ENCODE peak calls at places on chromosomes 12 and 14, in six cellular contexts. J, U, L, G, X and N are unnamed samples.

GRCh38 chr12:53060721-53061276 is 10.9 kb downstream of the TNS2 start:
- DNase-seq in J (peak), U (no peak), L (peak), G (no peak), X (no peak), N (no peak)

GRCh38 chr14:75832621-75833297 is 149.0 kb downstream of the TGFB3 start:
- DNase-seq in J (no peak), U (peak), L (peak), G (no peak), X (no peak), N (no peak)

GRCh38 chr12:82688035-82688501 is 1.4 kb downstream of the TMTC2 start:
- DNase-seq in J (no peak), U (no peak), L (no peak), G (no peak), X (no peak), N (no peak)

GRCh38 chr12:1918081-1918874 is at the start of gene CACNA2D4:
- DNase-seq in J (no peak), U (no peak), L (peak), G (no peak), X (no peak), N (no peak)

GRCh38 chr12:99911076-99911475 is 73.7 kb downstream of the ANKS1B start:
- DNase-seq in J (no peak), U (peak), L (no peak), G (no peak), X (peak), N (no peak)

GRCh38 chr14:85934123-85934885 is 404.4 kb downstream of the FLRT2 start:
- DNase-seq in J (no peak), U (no peak), L (peak), G (peak), X (peak), N (peak)

GRCh38 chr12:66409195-66409871 is 107.0 kb downstream of the HELB start:
- DNase-seq in J (no peak), U (peak), L (no peak), G (peak), X (no peak), N (no peak)

GRCh38 chr12:80325167-80325959 is 118.7 kb upstream of the PTPRQ start:
- DNase-seq in J (no peak), U (no peak), L (no peak), G (no peak), X (no peak), N (no peak)

GRCh38 chr12:96155781-96156180 is 38.4 kb upstream of the ELK3 start:
- DNase-seq in J (no peak), U (no peak), L (no peak), G (no peak), X (no peak), N (no peak)

GRCh38 chr14:74018029-74018703 is 922 bp downstream of the ENTPD5 start:
- DNase-seq in J (no peak), U (peak), L (no peak), G (no peak), X (no peak), N (no peak)

GRCh38 chr14:59313063-59314018 is 124.9 kb downstream of the DAAM1 start:
- DNase-seq in J (no peak), U (no peak), L (no peak), G (no peak), X (no peak), N (no peak)

GRCh38 chr14:59314953-59315599 is 126.6 kb downstream of the DAAM1 start:
- DNase-seq in J (no peak), U (no peak), L (no peak), G (no peak), X (no peak), N (no peak)

GRCh38 chr14:59317346-59317745 is 128.9 kb downstream of the DAAM1 start:
- DNase-seq in J (no peak), U (no peak), L (no peak), G (no peak), X (no peak), N (no peak)

GRCh38 chr14:59311723-59312122 is 123.3 kb downstream of the DAAM1 start:
- DNase-seq in J (no peak), U (no peak), L (no peak), G (no peak), X (no peak), N (no peak)

DNA sequence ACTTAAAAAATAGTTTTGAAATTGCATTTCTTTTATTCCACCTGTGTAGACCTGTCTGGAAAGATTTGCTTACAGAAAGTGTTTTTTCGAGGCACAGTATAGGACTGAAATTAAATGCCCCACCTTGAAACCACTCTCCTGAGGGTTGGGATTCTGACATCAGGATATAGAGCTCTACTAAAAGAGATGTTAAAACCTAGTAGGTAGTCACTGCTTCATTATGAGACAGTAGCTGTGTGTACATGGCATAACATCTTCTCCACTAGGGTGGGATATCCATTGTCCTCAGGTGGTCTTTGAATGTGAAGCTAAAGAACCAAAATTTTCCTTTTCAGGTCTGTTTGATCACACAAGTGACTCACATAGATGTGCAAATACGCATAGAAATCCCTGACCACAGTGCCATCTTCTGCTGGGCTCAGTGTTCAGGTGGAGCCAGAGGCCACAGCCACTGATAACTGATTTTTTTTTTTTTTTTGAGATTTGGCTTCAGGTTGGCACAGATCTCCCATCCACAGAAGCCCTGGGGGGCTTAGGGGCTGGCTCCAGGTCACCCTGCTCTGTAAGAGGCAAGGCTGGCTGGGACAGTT is 125.6 kb downstream of the DAAM1 start:
- DNase-seq in J (no peak), U (no peak), L (no peak), G (no peak), X (no peak), N (no peak)
- H3K27ac ChIP-seq in J (no peak), U (no peak), L (no peak), G (no peak), X (no peak), N (no peak)

GRCh38 chr14:21084988-21085853 is 13.2 kb downstream of the ZNF219 start:
- DNase-seq in J (no peak), U (peak), L (peak), G (no peak), X (no peak), N (no peak)
- H3K27ac ChIP-seq in J (no peak), U (peak), L (no peak), G (no peak), X (peak), N (no peak)

GRCh38 chr14:36449903-36450302 is 70.1 kb downstream of the NKX2-1 start:
- DNase-seq in J (no peak), U (no peak), L (no peak), G (no peak), X (no peak), N (no peak)

GRCh38 chr14:36450550-36450949 is 69.5 kb downstream of the NKX2-1 start:
- DNase-seq in J (no peak), U (no peak), L (no peak), G (no peak), X (no peak), N (no peak)

GRCh38 chr14:36452850-36453249 is 67.2 kb downstream of the NKX2-1 start:
- DNase-seq in J (no peak), U (no peak), L (no peak), G (no peak), X (no peak), N (no peak)

GRCh38 chr14:36454599-36455240 is 65.3 kb downstream of the NKX2-1 start:
- DNase-seq in J (no peak), U (no peak), L (no peak), G (no peak), X (no peak), N (no peak)

GRCh38 chr14:36451346-36452065 is 68.5 kb downstream of the NKX2-1 start:
- DNase-seq in J (no peak), U (no peak), L (no peak), G (no peak), X (no peak), N (no peak)
- H3K27ac ChIP-seq in J (no peak), U (no peak), L (no peak), G (no peak), X (no peak), N (no peak)

DNA sequence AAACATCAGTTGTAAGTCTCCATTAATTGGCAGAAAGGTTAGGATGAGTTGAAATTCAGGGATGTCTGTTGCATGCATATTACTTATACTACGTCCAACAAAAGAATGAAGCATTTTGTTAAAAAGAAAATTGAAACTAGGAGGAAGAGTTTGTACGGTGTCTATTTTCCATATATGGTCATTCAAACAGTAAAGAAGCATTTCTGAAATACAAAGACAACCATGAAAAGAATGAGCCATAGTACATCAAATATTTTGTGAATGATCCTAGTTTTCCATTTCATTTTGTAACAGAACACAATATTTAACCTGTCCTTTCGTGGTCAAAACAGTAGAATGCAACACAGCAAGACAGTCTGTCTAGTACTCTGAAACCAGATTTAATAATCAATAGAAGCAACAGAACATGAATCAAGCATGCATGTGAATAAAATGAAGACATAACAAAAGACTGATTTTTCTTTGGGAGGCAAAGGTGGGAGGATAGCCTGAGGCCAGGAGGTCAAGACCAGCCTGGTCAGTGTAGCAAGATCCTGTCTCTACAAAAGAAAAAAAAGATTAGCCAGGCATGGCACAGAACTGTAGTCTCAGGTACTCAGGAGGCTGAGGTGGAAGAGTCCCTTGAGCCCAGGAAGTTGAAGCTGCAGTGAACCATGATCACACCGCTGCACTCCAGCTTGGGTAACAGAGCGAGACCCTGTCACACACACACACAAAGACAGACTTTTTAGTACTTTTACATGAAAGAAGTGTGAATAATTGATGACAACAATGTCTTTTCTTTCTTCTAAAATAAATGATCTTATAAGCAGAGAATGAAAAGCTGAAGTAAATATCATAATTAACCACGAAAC is 156.0 kb downstream of the LRIG3 start:
- DNase-seq in J (no peak), U (peak), L (no peak), G (no peak), X (no peak), N (no peak)
- H3K27ac ChIP-seq in J (no peak), U (peak), L (no peak), G (no peak), X (no peak), N (no peak)

GRCh38 chr12:78878866-78879265 is 14.3 kb downstream of the SYT1 start:
- DNase-seq in J (no peak), U (no peak), L (no peak), G (no peak), X (no peak), N (no peak)

GRCh38 chr12:78880078-78880477 is 15.5 kb downstream of the SYT1 start:
- DNase-seq in J (no peak), U (peak), L (no peak), G (no peak), X (no peak), N (no peak)

DNA sequence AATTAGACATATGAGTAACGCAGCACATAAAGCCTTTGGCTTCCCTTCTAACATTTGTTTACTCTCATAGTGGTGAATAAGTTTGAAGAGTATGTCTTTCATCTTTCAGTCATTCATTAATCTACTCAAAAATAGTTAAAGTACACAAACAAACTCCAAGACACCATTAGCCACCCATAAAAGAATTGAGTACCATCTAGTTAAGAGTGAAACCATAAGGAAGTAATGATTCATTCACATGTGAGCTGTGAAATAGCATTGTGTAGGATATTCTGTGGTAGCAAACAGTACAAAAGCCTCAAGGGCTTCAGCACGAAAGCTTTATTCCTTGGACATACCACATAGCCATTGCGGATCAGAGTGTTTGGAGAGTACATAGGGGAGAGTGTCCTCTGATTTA is 13.9 kb downstream of the SYT1 start:
- DNase-seq in J (no peak), U (no peak), L (no peak), G (no peak), X (no peak), N (no peak)
- H3K27ac ChIP-seq in J (no peak), U (no peak), L (no peak), G (no peak), X (no peak), N (no peak)

DNA sequence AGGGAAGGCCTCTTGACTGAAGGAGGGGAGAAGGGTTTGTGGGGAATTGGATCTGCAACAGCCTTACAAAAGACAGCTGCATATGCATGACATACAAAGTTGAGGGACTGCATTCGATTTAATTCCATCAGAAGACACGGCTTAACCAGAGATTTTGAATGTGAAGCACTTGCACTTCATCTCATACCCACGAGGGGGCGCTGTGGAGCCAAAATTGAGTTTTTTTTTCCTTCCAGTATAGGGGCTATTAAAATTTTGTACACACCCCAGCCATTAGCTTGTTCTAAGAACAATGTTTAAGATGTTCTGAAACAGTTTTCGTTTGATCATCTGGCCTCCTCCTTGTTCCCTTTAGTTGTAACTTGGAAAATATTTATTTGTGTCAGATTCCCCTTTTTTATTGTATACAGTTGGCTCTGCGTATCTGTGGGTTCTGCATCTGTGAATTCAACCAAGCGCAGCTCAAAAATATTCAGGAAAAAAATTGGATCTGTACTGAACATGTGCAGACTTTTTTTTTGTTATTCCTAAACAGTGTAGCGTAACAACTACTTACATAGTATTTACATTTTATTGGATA is 1.6 kb downstream of the SUDS3 start:
- DNase-seq in J (peak), U (peak), L (peak), G (peak), X (peak), N (peak)
- H3K27ac ChIP-seq in J (peak), U (peak), L (no peak), G (peak), X (no peak), N (peak)

DNA sequence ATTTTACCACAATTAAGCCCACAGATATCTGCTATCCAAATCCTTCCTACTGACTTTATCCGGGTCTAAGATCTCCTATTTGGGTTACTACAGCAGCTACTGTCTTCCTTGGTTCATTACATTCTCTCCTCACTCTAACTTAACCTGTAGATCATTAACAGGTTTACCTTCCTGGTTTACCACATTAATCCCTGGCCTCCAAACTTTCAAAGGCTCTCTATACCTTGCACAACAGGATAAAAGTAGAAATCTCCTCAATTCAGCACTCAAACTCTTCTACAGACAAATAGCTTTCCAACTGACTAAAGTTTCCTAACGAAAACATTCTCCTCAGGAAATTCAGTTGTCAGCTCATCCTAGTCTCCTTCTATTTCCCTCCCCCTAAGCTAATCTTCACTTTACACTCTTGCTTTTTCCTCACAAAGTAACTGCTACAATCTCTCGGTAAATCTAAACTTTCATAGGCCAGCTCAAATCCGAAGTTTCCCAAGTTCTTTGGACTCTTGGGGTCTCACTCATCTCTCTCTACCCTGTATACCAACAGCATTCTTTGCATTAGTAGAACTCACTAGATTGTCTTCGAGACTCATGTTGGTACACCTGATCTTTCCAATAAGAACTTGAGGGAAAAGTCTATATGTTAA is 2.7 kb downstream of the BTBD7 start:
- DNase-seq in J (no peak), U (no peak), L (no peak), G (no peak), X (no peak), N (no peak)
- H3K27ac ChIP-seq in J (no peak), U (no peak), L (no peak), G (no peak), X (no peak), N (no peak)

GRCh38 chr14:44895716-44896115 is 66.0 kb downstream of the KLHL28 start:
- DNase-seq in J (no peak), U (peak), L (no peak), G (no peak), X (no peak), N (no peak)
- H3K27ac ChIP-seq in J (no peak), U (peak), L (no peak), G (no peak), X (no peak), N (no peak)

DNA sequence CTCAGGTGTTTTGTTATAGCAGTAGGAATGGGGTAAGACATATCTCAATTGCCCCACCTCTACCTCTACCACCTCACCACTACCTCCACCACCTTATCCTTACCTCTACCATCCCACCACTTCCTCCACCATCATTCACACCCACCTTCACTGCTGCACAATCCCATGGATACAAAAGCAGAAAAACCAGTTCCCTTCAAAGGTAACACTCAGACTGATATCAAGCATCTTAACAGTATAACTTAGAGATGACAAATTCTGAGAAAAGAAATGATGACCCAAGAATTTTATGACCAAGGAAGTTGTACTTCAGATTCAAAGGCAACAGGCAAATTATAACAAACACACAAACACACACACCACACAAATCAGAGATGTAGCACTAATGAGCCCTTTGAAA is 189.4 kb downstream of the NUAK1 start:
- DNase-seq in J (no peak), U (no peak), L (no peak), G (no peak), X (no peak), N (no peak)
- H3K27ac ChIP-seq in J (no peak), U (no peak), L (no peak), G (no peak), X (no peak), N (no peak)

DNA sequence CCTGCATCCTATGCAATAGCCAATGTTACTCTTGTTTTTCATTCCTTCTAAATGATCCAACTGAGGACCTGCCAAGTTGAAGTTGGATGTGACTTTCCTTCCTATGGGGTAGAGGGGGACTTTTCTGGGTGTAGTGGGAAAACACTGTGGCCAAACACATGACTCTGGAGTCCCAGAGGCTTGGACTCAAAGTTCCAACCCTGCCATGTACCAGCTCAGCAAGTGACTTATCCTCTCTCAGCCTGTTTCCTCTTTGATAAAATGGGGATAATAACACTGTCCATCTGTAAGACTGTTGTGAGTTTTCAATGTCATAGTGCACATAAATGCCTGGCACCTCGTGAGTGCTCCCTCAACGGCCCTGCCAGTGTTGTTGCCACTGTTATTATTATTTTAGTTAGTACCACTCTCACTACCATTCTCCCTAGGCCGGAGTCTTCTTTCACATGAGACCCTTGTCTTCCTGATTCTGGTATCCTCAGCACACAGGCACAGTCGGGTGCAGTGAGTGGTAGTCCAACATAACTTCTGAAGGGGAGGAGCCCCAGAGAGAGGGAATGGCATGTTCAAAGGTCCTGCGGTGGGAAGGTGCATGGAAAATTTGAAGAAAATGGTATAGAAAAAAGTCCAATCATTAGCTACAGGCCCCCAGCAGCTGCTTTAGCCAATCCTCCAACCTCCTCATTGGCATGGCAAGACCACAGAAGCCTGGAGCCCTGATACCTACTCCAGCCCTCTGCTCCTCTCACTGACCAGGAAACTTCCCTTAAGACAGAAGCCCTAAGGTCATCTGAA is 96.8 kb downstream of the ZFP36L1 start:
- DNase-seq in J (no peak), U (no peak), L (no peak), G (no peak), X (no peak), N (no peak)
- H3K27ac ChIP-seq in J (peak), U (peak), L (no peak), G (no peak), X (no peak), N (no peak)